ENCODE peak calls at places on chromosome 1, in eight cellular contexts. U is H4; V is stimulated activated CD4-positive, alpha-beta T cell treated with anti-CD3 and anti-CD28 coated beads, Interleukin-1b, Interleukin-23, amount 100 ng/mL, for 48 hours; H is Calu3; N is ureter; G is heart left ventricle; B is left colon; X is tibial nerve. E is an unnamed sample.

GRCh38 chr1:171879556-171879955 is 38.3 kb downstream of the DNM3 start:
- DNase-seq in H (no peak), U (no peak), G (no peak), B (no peak), N (no peak), X (no peak), V (no peak), E (no peak)

GRCh38 chr1:151800830-151801229 is 4.4 kb downstream of the LINGO4 start:
- DNase-seq in H (no peak), U (no peak), X (no peak), N (no peak), B (no peak), G (no peak), V (no peak), E (no peak)

GRCh38 chr1:1006305-1007159 is 6.6 kb upstream of the HES4 start:
- DNase-seq in B (peak), U (peak), X (no peak), N (peak), H (peak), G (peak), V (no peak), E (no peak)

GRCh38 chr1:173417563-173417962 is 59.6 kb upstream of the PRDX6 start:
- DNase-seq in X (no peak), B (no peak), V (no peak), U (no peak), H (no peak), G (no peak), N (no peak), E (no peak)

GRCh38 chr1:219398815-219399396 is 214.0 kb downstream of the ZC3H11B start:
- DNase-seq in U (no peak), G (no peak), H (no peak), N (no peak), B (no peak), X (no peak), V (no peak), E (no peak)

GRCh38 chr1:245255783-245256182 is 101.0 kb downstream of the KIF26B start:
- DNase-seq in U (no peak), X (no peak), N (no peak), G (no peak), V (no peak), B (no peak), H (no peak), E (no peak)

GRCh38 chr1:172040466-172040865 is 199.2 kb downstream of the DNM3 start:
- DNase-seq in G (no peak), U (peak), B (no peak), V (no peak), N (no peak), H (peak), X (no peak), E (no peak)

GRCh38 chr1:85465791-85466134 is 804 bp upstream of the DDAH1 start:
- DNase-seq in V (no peak), U (no peak), H (no peak), G (no peak), B (no peak), X (no peak), N (no peak), E (no peak)

GRCh38 chr1:5691795-5692517 is 300.3 kb downstream of the NPHP4 start:
- DNase-seq in X (no peak), N (no peak), V (no peak), G (no peak), B (no peak), U (no peak), H (no peak), E (no peak)

GRCh38 chr1:221687731-221688487 is 54.0 kb downstream of the DUSP10 start:
- DNase-seq in H (no peak), N (no peak), X (no peak), G (no peak), U (no peak), V (no peak), B (no peak), E (no peak)

GRCh38 chr1:213019450-213019849 is 3.8 kb upstream of the ANGEL2 start:
- DNase-seq in G (no peak), H (no peak), U (no peak), V (no peak), B (no peak), X (no peak), N (no peak), E (no peak)

GRCh38 chr1:153533689-153534201 is 2.0 kb downstream of the S100A6 start:
- DNase-seq in B (peak), G (no peak), U (peak), N (no peak), V (no peak), H (peak), X (peak), E (peak)

GRCh38 chr1:37999434-38000232 is 5.7 kb downstream of the FHL3 start:
- DNase-seq in G (peak), X (no peak), B (peak), H (peak), U (peak), V (no peak), N (peak), E (peak)

GRCh38 chr1:25675729-25676476 is 59.3 kb downstream of the MAN1C1 start:
- DNase-seq in H (no peak), N (no peak), V (peak), G (no peak), B (peak), X (no peak), U (no peak), E (peak)

GRCh38 chr1:10979483-10979920 is 33.0 kb upstream of the TARDBP start:
- DNase-seq in X (peak), V (no peak), G (peak), H (peak), U (no peak), B (peak), N (no peak), E (no peak)

GRCh38 chr1:4177425-4178150 is 277.5 kb upstream of the C1orf174 start:
- DNase-seq in B (no peak), V (no peak), U (no peak), H (no peak), N (no peak), X (no peak), G (no peak), E (no peak)

E was measured in activated CD4-positive, alpha-beta memory T cell treated with anti-CD3 and anti-CD28 coated beads for 36 hours.